ENCODE peak calls at places on chromosomes 4 and X, in eight cellular contexts. J, E, T, B, M, A, N and F are unnamed samples.

GRCh38 chr4:126455865-126456264 is 1141.1 kb downstream of the FAT4 start:
- DNase-seq in M (no peak), T (no peak), B (no peak), A (no peak), N (no peak), E (no peak), J (no peak), F (no peak)

GRCh38 chr4:61462451-61463326 is 262.6 kb downstream of the ADGRL3 start:
- DNase-seq in J (no peak), E (no peak), A (no peak), N (no peak), M (no peak), B (no peak), T (peak), F (peak)

GRCh38 chr4:98284640-98285046 is 23.5 kb downstream of the RAP1GDS1 start:
- DNase-seq in M (no peak), T (peak), N (no peak), J (no peak), A (no peak), E (no peak), B (no peak), F (no peak)

GRCh38 chrX:20312018-20312417 is 45.3 kb upstream of the RPS6KA3 start:
- DNase-seq in T (no peak), E (no peak), N (no peak), J (no peak), A (no peak), B (no peak), M (no peak), F (no peak)

GRCh38 chr4:41814565-41814964 is 66.0 kb upstream of the PHOX2B start:
- DNase-seq in B (no peak), J (no peak), E (no peak), M (no peak), T (no peak), N (no peak), A (no peak), F (no peak)

GRCh38 chrX:119189115-119189514 is 47.0 kb upstream of the PGRMC1 start:
- DNase-seq in N (no peak), T (no peak), B (no peak), M (no peak), A (no peak), E (no peak), J (no peak), F (no peak)

GRCh38 chr4:139266583-139267257 is 13.3 kb downstream of the MGARP start:
- DNase-seq in B (peak), E (peak), N (no peak), T (peak), M (peak), J (peak), A (peak), F (peak)

GRCh38 chrX:56618250-56618649 is 54.8 kb downstream of the UBQLN2 start:
- DNase-seq in J (peak), N (no peak), A (no peak), M (no peak), E (no peak), B (no peak), T (no peak), F (no peak)

GRCh38 chr4:100076753-100077152 is 113.5 kb downstream of the DDIT4L start:
- DNase-seq in J (no peak), A (no peak), E (no peak), M (no peak), T (peak), N (no peak), B (no peak), F (no peak)

GRCh38 chr4:912548-913279 is 19.4 kb downstream of the GAK start:
- DNase-seq in B (no peak), A (peak), T (no peak), E (no peak), N (no peak), J (no peak), M (no peak), F (no peak)

GRCh38 chr4:158015241-158015640 is 157.6 kb downstream of the GASK1B start:
- DNase-seq in M (no peak), E (no peak), T (peak), B (no peak), N (no peak), A (no peak), J (no peak), F (no peak)

GRCh38 chr4:100938698-100939097 is 408.6 kb downstream of the PPP3CA start:
- DNase-seq in J (no peak), E (no peak), M (no peak), B (no peak), N (no peak), A (no peak), T (no peak), F (no peak)

GRCh38 chr4:41448935-41449334 is 89.0 kb upstream of the LIMCH1 start:
- DNase-seq in T (no peak), M (no peak), J (no peak), A (no peak), E (no peak), N (no peak), B (peak), F (no peak)

GRCh38 chr4:15396157-15396800 is 31.6 kb upstream of the C1QTNF7 start:
- DNase-seq in N (peak), A (peak), T (peak), B (no peak), M (peak), E (no peak), J (peak), F (peak)

GRCh38 chr4:101972791-101973190 is 182.3 kb downstream of the BANK1 start:
- DNase-seq in E (no peak), J (no peak), A (no peak), N (no peak), M (no peak), B (no peak), T (peak), F (no peak)

GRCh38 chr4:84971319-84971932 is 4.9 kb upstream of the WDFY3 start:
- DNase-seq in T (peak), B (no peak), A (no peak), N (peak), E (no peak), J (no peak), M (no peak), F (no peak)

GRCh38 chr4:173018446-173018845 is 150.2 kb upstream of the GALNT7 start:
- DNase-seq in T (no peak), N (no peak), A (no peak), M (no peak), J (no peak), B (no peak), E (no peak), F (no peak)

GRCh38 chrX:153499876-153500275 is 5.1 kb downstream of the BGN start:
- DNase-seq in A (no peak), N (no peak), J (no peak), T (no peak), M (no peak), E (no peak), B (no peak), F (no peak)

GRCh38 chr4:65951177-65951576 is 280.9 kb upstream of the EPHA5 start:
- DNase-seq in N (no peak), E (no peak), J (no peak), M (no peak), T (no peak), B (no peak), A (no peak), F (no peak)

GRCh38 chr4:173025131-173025530 is 143.5 kb upstream of the GALNT7 start:
- DNase-seq in N (peak), M (no peak), T (peak), B (peak), E (no peak), A (no peak), J (no peak), F (peak)

GRCh38 chrX:139113682-139114081 is 402.2 kb upstream of the FGF13 start:
- DNase-seq in N (no peak), T (peak), E (no peak), M (no peak), A (no peak), J (no peak), B (no peak), F (no peak)

GRCh38 chrX:136193771-136194170 is 46.4 kb downstream of the FHL1 start:
- DNase-seq in E (no peak), J (peak), A (no peak), T (no peak), M (no peak), B (no peak), N (no peak), F (no peak)

GRCh38 chr4:40264497-40264896 is 67.7 kb downstream of the RHOH start:
- DNase-seq in T (peak), N (no peak), E (no peak), J (no peak), A (no peak), M (no peak), B (no peak), F (no peak)

GRCh38 chr4:32735856-32736590 is 2015.9 kb downstream of the PCDH7 start:
- DNase-seq in M (no peak), A (no peak), N (no peak), B (no peak), J (no peak), T (no peak), E (no peak), F (no peak)

GRCh38 chrX:123918106-123918721 is 43.3 kb upstream of the STAG2 start:
- DNase-seq in T (no peak), N (no peak), E (no peak), M (no peak), J (no peak), B (no peak), A (no peak), F (no peak)